ENCODE peak calls at places on chromosomes 16 and 17, in seven cellular contexts. S is heart left ventricle; A is NCI-H1105; H is T-cell; O is amygdala; K is stimulated activated naive CD4-positive, alpha-beta T cell; Y is activated T-cell treated with anti-CD3 and anti-CD28 coated beads, Interleukin-2, amount 50 U/mL, for 72 hours. Q is an unnamed sample.

GRCh38 chr16:48537275-48537674 is 72.7 kb downstream of the N4BP1 start:
- DNase-seq in K (no peak), A (no peak), H (no peak), S (no peak), Y (no peak), O (no peak), Q (no peak)

GRCh38 chr17:33335491-33336173 is 42.5 kb upstream of the ASIC2 start:
- DNase-seq in O (no peak), Y (no peak), K (no peak), S (no peak), H (no peak), A (no peak), Q (no peak)

GRCh38 chr17:36936455-36936934 is 780 bp upstream of the LHX1 start:
- DNase-seq in Y (no peak), K (peak; percentile 26), S (no peak), O (no peak), H (no peak), A (peak; percentile 31), Q (no peak)

GRCh38 chr16:66740010-66740409 is 11.4 kb downstream of the DYNC1LI2 start:
- DNase-seq in K (no peak), O (no peak), Y (peak; percentile 23), S (no peak), A (no peak), H (no peak), Q (no peak)

GRCh38 chr17:3754458-3755334 is 31.0 kb downstream of the HASPIN start:
- DNase-seq in A (peak; percentile 94), S (no peak), Y (peak; percentile 70), H (peak; percentile 78), O (no peak), K (peak; percentile 87), Q (peak; percentile 54)

GRCh38 chr16:86396318-86396882 is 113.9 kb upstream of the FOXF1 start:
- DNase-seq in H (no peak), Y (no peak), O (no peak), S (no peak), A (no peak), K (no peak), Q (no peak)

GRCh38 chr17:80457236-80457856 is 19.1 kb downstream of the NPTX1 start:
- DNase-seq in O (no peak), A (no peak), H (no peak), S (no peak), K (no peak), Y (peak; percentile 10), Q (no peak)

GRCh38 chr17:12730931-12731521 is 58.3 kb upstream of the ARHGAP44 start:
- DNase-seq in O (no peak), A (no peak), H (no peak), S (peak; percentile 85), K (no peak), Y (no peak), Q (peak; percentile 3)

GRCh38 chr17:4175921-4176802 is 33.2 kb downstream of the CYB5D2 start:
- DNase-seq in Y (peak; percentile 38), O (no peak), S (no peak), A (no peak), H (peak; percentile 43), K (peak; percentile 22), Q (no peak)

GRCh38 chr16:65445313-65446260 is 323.7 kb upstream of the CDH11 start:
- DNase-seq in H (no peak), Y (no peak), O (no peak), K (no peak), S (no peak), A (no peak), Q (no peak)

Q was measured in head of caudate nucleus.